ENCODE peak calls at places on chromosomes 16 and 17, in seven cellular contexts. X is body of pancreas, N is SK-N-SH, D is fibroblast of mammary gland, E is neural crest cell, P is cardiac fibroblast, M is fibroblast of pulmonary artery. A is an unnamed sample.

GRCh38 chr17:14508156-14508555 is 207.3 kb downstream of the HS3ST3B1 start:
- DNase-seq in X (no peak), N (no peak), D (no peak), E (no peak), P (no peak), M (no peak), A (no peak)

GRCh38 chr16:1923299-1924034 is 5.3 kb upstream of the HS3ST6 start:
- DNase-seq in X (no peak), N (peak; percentile 58), D (peak; percentile 22), E (peak; percentile 47), P (peak; percentile 14), M (peak; percentile 20), A (peak; percentile 39)

GRCh38 chr17:40005527-40005926 is 9.7 kb upstream of the CSF3 start:
- DNase-seq in X (no peak), N (no peak), D (no peak), E (no peak), P (no peak), M (no peak), A (no peak)

GRCh38 chr17:18981385-18981641 is 23.3 kb downstream of the FAM83G start:
- DNase-seq in X (no peak), N (no peak), D (no peak), E (no peak), P (no peak), M (no peak), A (no peak)

GRCh38 chr17:49861150-49861884 is 13.4 kb upstream of the TAC4 start:
- DNase-seq in X (peak; percentile 41), N (peak; percentile 93), D (peak; percentile 40), E (peak; percentile 48), P (peak; percentile 45), M (peak; percentile 49), A (peak; percentile 65)

GRCh38 chr16:2520784-2521577 is 810 bp downstream of the AMDHD2 start:
- DNase-seq in X (peak; percentile 19), N (peak; percentile 61), D (peak; percentile 55), E (no peak), P (no peak), M (no peak), A (peak; percentile 57)

GRCh38 chr17:72403713-72404209 is 282.9 kb downstream of the SOX9 start:
- DNase-seq in X (no peak), N (no peak), D (no peak), E (no peak), P (no peak), M (no peak), A (no peak)

GRCh38 chr16:24853830-24854229 is 8.1 kb downstream of the SLC5A11 start:
- DNase-seq in X (no peak), N (peak; percentile 75), D (peak; percentile 53), E (no peak), P (peak; percentile 59), M (peak; percentile 72), A (peak; percentile 78)

GRCh38 chr17:28394717-28395116 is 11.3 kb downstream of the SLC46A1 start:
- DNase-seq in X (no peak), N (no peak), D (peak; percentile 21), E (no peak), P (peak; percentile 9), M (peak; percentile 28), A (no peak)

GRCh38 chr16:48011466-48011865 is 144.3 kb downstream of the ABCC12 start:
- DNase-seq in X (no peak), N (no peak), D (no peak), E (no peak), P (no peak), M (no peak), A (no peak)

GRCh38 chr16:29806641-29807425 is 504 bp downstream of the MAZ start:
- DNase-seq in X (peak; percentile 65), N (peak; percentile 70), D (peak; percentile 46), E (peak; percentile 49), P (peak; percentile 40), M (no peak), A (peak; percentile 66)

GRCh38 chr16:51129105-51129504 is 22.0 kb downstream of the SALL1 start:
- DNase-seq in X (no peak), N (no peak), D (no peak), E (no peak), P (no peak), M (peak; percentile 9), A (no peak)

GRCh38 chr16:14358697-14359305 is 271.3 kb downstream of the PARN start:
- DNase-seq in X (no peak), N (no peak), D (no peak), E (no peak), P (no peak), M (no peak), A (peak; percentile 94)

GRCh38 chr17:65953316-65954147 is 238.4 kb downstream of the CEP112 start:
- DNase-seq in X (no peak), N (no peak), D (no peak), E (no peak), P (no peak), M (no peak), A (no peak)

DNA sequence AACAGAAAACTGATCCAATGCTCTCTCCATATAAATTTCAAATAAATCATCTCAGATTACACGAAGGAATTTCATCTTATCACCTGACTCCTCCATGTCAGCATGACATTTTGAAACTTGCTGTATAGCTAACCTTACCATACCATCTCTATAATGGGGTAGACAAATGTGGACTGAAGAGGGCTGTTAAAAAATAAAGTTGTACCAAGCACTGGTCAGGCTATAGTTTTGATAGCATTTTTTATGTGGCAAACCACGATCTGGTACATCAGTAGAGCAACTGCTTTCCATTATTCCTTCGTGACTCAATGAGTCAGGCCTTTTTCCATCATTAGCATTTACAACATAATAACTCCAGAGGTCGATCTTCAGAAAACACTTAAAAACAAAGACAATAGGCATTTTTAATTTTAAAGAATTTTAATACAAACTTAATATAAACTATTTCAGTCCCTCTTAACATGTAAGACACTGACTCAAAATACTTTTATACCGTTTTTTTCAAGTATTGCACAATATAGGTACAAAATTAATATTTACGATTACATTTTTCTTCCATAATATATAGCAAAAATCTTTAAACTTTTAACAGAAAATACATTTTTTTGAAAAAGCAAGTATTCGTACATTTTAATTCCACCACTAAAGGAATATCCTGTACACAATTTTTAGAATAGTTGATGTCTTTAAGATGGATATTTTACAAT is 4.2 kb downstream of the TOB1 start:
- DNase-seq in X (no peak), N (no peak), D (peak; percentile 32), E (no peak), P (no peak), M (no peak), A (no peak)
- TF ChIP-seq CTCF in X (no peak), N (no peak), D (no peak), E (no peak), P (no peak), M (no peak), A (no peak)

DNA sequence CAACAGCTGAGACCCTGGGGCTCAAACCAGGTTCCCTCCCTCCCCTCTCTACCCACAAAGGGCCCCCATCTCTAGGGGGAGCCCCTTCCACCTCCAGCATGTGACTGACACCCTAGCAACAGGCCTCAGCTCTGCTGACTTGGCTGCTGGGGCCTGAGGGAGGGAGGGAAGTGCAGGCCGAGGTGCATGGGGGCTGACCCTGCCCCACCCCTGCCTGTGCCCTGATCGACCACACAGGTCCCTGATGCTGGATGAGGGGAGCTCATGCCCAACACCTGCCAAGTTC is 2.3 kb downstream of the HSF4 start:
- DNase-seq in X (no peak), N (no peak), D (no peak), E (no peak), P (no peak), M (no peak), A (no peak)
- TF ChIP-seq CTCF in X (no peak), N (no peak), D (no peak), E (no peak), P (no peak), M (no peak), A (no peak)

DNA sequence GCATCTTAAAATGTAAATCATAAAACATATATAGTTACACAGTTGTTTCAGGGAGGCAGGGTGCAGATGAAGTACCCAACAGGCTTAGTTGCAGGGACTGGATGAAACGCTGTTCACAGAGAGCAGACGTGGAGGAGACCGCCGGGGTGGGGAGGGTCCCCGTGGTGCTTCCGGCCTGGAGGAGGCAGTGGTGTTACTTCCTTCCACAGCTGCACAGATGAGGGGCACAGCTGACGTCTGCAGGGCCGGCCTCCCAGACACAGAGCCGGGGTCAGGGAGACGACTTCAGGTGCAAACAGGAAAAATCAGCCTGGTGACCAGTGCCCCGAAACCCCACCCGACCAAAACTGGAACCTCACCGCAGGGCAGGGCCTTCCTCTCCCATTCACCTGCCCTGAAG is 17.1 kb downstream of the SPIRE2 start:
- DNase-seq in X (no peak), N (no peak), D (no peak), E (no peak), P (no peak), M (no peak), A (no peak)
- TF ChIP-seq CTCF in X (no peak), N (no peak), D (no peak), E (no peak), P (no peak), M (no peak), A (no peak)

DNA sequence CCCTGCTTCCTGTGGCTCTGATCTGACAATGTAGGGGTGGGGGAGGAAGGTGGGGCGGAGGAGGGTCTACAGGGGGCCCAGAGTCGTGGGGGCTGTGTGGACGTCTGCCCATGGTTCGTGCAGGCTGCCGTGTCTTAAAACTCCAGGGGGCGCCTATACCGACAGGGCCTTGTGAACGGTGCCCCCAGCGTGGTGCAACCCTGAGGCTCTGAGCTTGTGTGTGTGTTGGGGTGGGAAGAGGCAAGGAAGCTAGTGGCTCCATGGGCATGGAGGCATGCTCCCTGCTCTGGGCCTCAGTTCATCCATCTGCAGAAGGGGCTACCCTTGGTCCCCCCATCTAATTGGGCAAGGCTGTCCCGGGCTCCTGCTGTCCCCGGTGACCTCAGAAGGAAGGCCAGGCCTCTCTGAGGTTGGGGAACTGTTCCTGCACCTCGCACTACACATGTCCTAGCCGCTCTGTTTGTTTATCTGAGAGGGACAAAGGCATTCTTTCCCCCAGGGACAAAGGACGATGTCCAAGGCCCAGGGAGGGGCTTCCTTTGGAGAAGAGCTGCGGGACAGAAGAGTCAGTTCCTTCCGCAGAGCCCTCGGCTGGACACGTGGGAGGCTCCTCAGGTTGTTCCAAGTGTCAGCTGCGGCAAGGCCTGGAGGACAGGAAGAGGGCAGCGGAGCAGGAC is 13.5 kb downstream of the CA4 start:
- DNase-seq in X (no peak), N (peak; percentile 43), D (no peak), E (no peak), P (no peak), M (no peak), A (no peak)
- TF ChIP-seq CTCF in X (no peak), N (peak; percentile 15), D (no peak), E (no peak), P (no peak), M (peak; percentile 9), A (no peak)